ENCODE peak calls at places on chromosomes 1 and 21, in eight cellular contexts. L is NCI-H2081, D is A673, E is D721Med, S is T-helper 9 cell, Q is Caki2, J is Calu3, M is globus pallidus. K is an unnamed sample.

GRCh38 chr1:24987875-24988559 is 57.9 kb upstream of the RUNX3 start:
- DNase-seq in E (no peak), S (no peak), D (no peak), J (no peak), L (no peak), Q (no peak), M (no peak), K (no peak)

GRCh38 chr21:24988941-24989340 is 618.3 kb downstream of the MRPL39 start:
- DNase-seq in M (no peak), E (no peak), S (no peak), Q (no peak), D (no peak), J (no peak), L (no peak), K (no peak)

GRCh38 chr1:212545941-212546638 is 62.5 kb upstream of the ATF3 start:
- DNase-seq in J (no peak), M (peak), D (no peak), Q (no peak), E (no peak), S (no peak), L (no peak), K (no peak)

GRCh38 chr1:16202281-16203210 is 9.9 kb downstream of the ARHGEF19 start:
- DNase-seq in J (no peak), L (no peak), Q (no peak), D (no peak), E (no peak), S (no peak), M (no peak), K (no peak)

GRCh38 chr1:152502496-152503180 is 8.0 kb upstream of the LCE5A start:
- DNase-seq in D (no peak), L (no peak), M (no peak), J (no peak), Q (peak), E (no peak), S (no peak), K (no peak)

GRCh38 chr1:84377480-84378095 is 20.7 kb upstream of the DNASE2B start:
- DNase-seq in M (no peak), S (no peak), Q (no peak), D (no peak), J (no peak), E (no peak), L (no peak), K (no peak)

GRCh38 chr1:234979316-234980223 is 149.1 kb downstream of the TOMM20 start:
- DNase-seq in J (no peak), E (no peak), L (no peak), S (no peak), M (no peak), Q (no peak), D (no peak), K (no peak)

GRCh38 chr1:11835441-11836225 is 11.9 kb downstream of the NPPA start:
- DNase-seq in L (no peak), S (no peak), Q (no peak), M (no peak), E (no peak), D (no peak), J (no peak), K (no peak)

GRCh38 chr1:100415217-100415778 is 63.0 kb downstream of the CDC14A start:
- DNase-seq in J (no peak), L (no peak), S (no peak), D (no peak), Q (no peak), M (no peak), E (no peak), K (no peak)

GRCh38 chr1:99850458-99850974 is 355 bp downstream of the AGL start:
- DNase-seq in L (peak), D (peak), S (no peak), E (no peak), M (no peak), J (no peak), Q (no peak), K (no peak)

GRCh38 chr1:76998582-76999189 is 131.4 kb downstream of the ST6GALNAC5 start:
- DNase-seq in L (no peak), S (no peak), J (no peak), Q (peak), M (no peak), E (no peak), D (no peak), K (no peak)

GRCh38 chr1:28971980-28972771 is 57.8 kb downstream of the EPB41 start:
- DNase-seq in D (peak), L (no peak), S (no peak), M (no peak), Q (peak), E (no peak), J (no peak), K (no peak)

GRCh38 chr1:219088778-219089557 is 84.7 kb upstream of the LYPLAL1 start:
- DNase-seq in D (no peak), E (no peak), L (no peak), Q (peak), S (no peak), M (peak), J (peak), K (no peak)

GRCh38 chr1:1758059-1758621 is 20.1 kb downstream of the NADK start:
- DNase-seq in L (no peak), Q (no peak), E (no peak), M (no peak), J (no peak), D (no peak), S (no peak), K (no peak)

K was measured in NCI-H2227 treated with DMSO at 0.1 percent for 48 hours.